ENCODE peak calls at places on chromosomes 2 and 18, in four cellular contexts. X, F, C and G are unnamed samples.

GRCh38 chr2:54866868-54867267 is 143.4 kb downstream of the EML6 start:
- DNase-seq in X (no peak), F (no peak), C (no peak), G (no peak)

GRCh38 chr2:200469708-200470600 is 39.9 kb downstream of the KCTD18 start:
- DNase-seq in X (no peak), F (no peak), C (no peak), G (no peak)

GRCh38 chr2:23836971-23837565 is 89.9 kb downstream of the ATAD2B start:
- DNase-seq in X (no peak), F (no peak), C (no peak), G (no peak)

GRCh38 chr2:134372141-134372540 is 118.3 kb downstream of the MGAT5 start:
- DNase-seq in X (no peak), F (no peak), C (no peak), G (no peak)

GRCh38 chr2:50953021-50953420 is 78.9 kb downstream of the NRXN1 start:
- DNase-seq in X (no peak), F (peak; percentile 1), C (no peak), G (no peak)

GRCh38 chr2:74719066-74719465 is 65.0 kb downstream of the SEMA4F start:
- DNase-seq in X (no peak), F (peak; percentile 47), C (no peak), G (no peak)

GRCh38 chr2:140526575-140526974 is 1604.2 kb downstream of the LRP1B start:
- DNase-seq in X (no peak), F (no peak), C (no peak), G (no peak)

GRCh38 chr2:174873457-174873856 is 109.2 kb upstream of the CHRNA1 start:
- DNase-seq in X (no peak), F (no peak), C (no peak), G (no peak)

GRCh38 chr2:148534416-148535205 is 109.9 kb upstream of the EPC2 start:
- DNase-seq in X (no peak), F (no peak), C (no peak), G (no peak)

GRCh38 chr2:127695491-127696472 is 5.5 kb upstream of the SFT2D3 start:
- DNase-seq in X (no peak), F (no peak), C (no peak), G (peak; percentile 72)

GRCh38 chr2:206996556-206997065 is 57.3 kb downstream of the CPO start:
- DNase-seq in X (no peak), F (no peak), C (no peak), G (no peak)

GRCh38 chr2:232875256-232876070 is 5.4 kb downstream of the SNORC start:
- DNase-seq in X (no peak), F (no peak), C (no peak), G (no peak)

GRCh38 chr2:233892793-233893192 is 24.4 kb upstream of the TRPM8 start:
- DNase-seq in X (no peak), F (peak; percentile 20), C (no peak), G (no peak)

GRCh38 chr2:238851026-238851425 is 3.1 kb downstream of the TWIST2 start:
- DNase-seq in X (no peak), F (no peak), C (no peak), G (no peak)

GRCh38 chr18:75247041-75247551 is 36.5 kb downstream of the TSHZ1 start:
- DNase-seq in X (no peak), F (no peak), C (no peak), G (no peak)

GRCh38 chr18:29874519-29875098 is 1167.9 kb downstream of the DSC3 start:
- DNase-seq in X (peak; percentile 13), F (peak; percentile 52), C (peak; percentile 37), G (peak; percentile 14)

GRCh38 chr18:55557211-55557610 is 30.8 kb downstream of the TCF4 start:
- DNase-seq in X (no peak), F (no peak), C (no peak), G (no peak)

GRCh38 chr2:73239776-73240175 is 5.7 kb downstream of the CCT7 start:
- DNase-seq in X (no peak), F (no peak), C (no peak), G (no peak)

GRCh38 chr2:34025196-34025595 is 426.1 kb upstream of the FAM98A start:
- DNase-seq in X (no peak), F (no peak), C (no peak), G (no peak)

GRCh38 chr2:172484253-172484652 is 56.9 kb downstream of the ITGA6 start:
- DNase-seq in X (no peak), F (peak; percentile 41), C (peak; percentile 23), G (no peak)

GRCh38 chr2:108917078-108917440 is 72.0 kb downstream of the EDAR start:
- DNase-seq in X (no peak), F (peak; percentile 47), C (no peak), G (no peak)

GRCh38 chr2:170733821-170734600 is 18.9 kb downstream of the SP5 start:
- DNase-seq in X (no peak), F (no peak), C (no peak), G (no peak)

GRCh38 chr2:170737821-170738220 is 22.7 kb downstream of the SP5 start:
- DNase-seq in X (no peak), F (no peak), C (no peak), G (no peak)

GRCh38 chr2:170737406-170737805 is 22.3 kb downstream of the SP5 start:
- DNase-seq in X (no peak), F (no peak), C (no peak), G (no peak)

GRCh38 chr2:170739048-170739447 is 23.9 kb downstream of the SP5 start:
- DNase-seq in X (no peak), F (peak; percentile 54), C (no peak), G (no peak)

GRCh38 chr2:170736628-170737027 is 21.5 kb downstream of the SP5 start:
- DNase-seq in X (no peak), F (no peak), C (no peak), G (no peak)
- TF ChIP-seq ELF4 in X (no peak), F (no peak), C (no peak), G (no peak)

GRCh38 chr2:191607101-191607500 is 70.8 kb upstream of the NABP1 start:
- DNase-seq in X (no peak), F (no peak), C (no peak), G (no peak)

GRCh38 chr2:191614759-191615158 is 63.2 kb upstream of the NABP1 start:
- DNase-seq in X (no peak), F (no peak), C (no peak), G (no peak)

GRCh38 chr2:191612496-191612895 is 65.4 kb upstream of the NABP1 start:
- DNase-seq in X (no peak), F (no peak), C (no peak), G (no peak)

GRCh38 chr2:191610749-191611148 is 67.2 kb upstream of the NABP1 start:
- DNase-seq in X (no peak), F (no peak), C (no peak), G (no peak)

GRCh38 chr2:191611614-191612013 is 66.3 kb upstream of the NABP1 start:
- DNase-seq in X (no peak), F (no peak), C (no peak), G (no peak)
- TF ChIP-seq ELF4 in X (no peak), F (no peak), C (no peak), G (no peak)

DNA sequence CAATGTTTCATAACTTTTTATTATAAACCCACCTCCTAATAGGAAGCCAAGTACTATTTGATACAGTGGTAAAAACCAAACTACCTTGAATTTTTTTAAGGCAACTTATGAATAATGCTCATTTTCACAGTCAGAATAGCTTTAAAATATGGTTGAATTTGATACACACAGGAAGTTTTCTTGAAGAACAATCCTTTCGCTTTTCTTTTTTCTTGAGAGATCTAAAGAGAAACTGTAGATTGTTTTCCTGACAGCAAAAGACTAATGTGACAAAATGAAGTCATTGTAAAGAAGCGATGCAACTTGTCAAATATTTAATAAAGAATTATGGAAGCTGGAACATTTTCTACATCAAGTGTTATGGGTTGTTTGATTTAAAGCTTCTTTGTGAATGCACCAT is 227.7 kb downstream of the ALPK2 start:
- DNase-seq in X (no peak), F (no peak), C (no peak), G (no peak)
- TF ChIP-seq ELF4 in X (no peak), F (no peak), C (no peak), G (no peak)

GRCh38 chr2:45591073-45591472 is 20.0 kb downstream of the SRBD1 start:
- DNase-seq in X (no peak), F (no peak), C (no peak), G (no peak)
- TF ChIP-seq ELF4 in X (no peak), F (no peak), C (no peak), G (no peak)

DNA sequence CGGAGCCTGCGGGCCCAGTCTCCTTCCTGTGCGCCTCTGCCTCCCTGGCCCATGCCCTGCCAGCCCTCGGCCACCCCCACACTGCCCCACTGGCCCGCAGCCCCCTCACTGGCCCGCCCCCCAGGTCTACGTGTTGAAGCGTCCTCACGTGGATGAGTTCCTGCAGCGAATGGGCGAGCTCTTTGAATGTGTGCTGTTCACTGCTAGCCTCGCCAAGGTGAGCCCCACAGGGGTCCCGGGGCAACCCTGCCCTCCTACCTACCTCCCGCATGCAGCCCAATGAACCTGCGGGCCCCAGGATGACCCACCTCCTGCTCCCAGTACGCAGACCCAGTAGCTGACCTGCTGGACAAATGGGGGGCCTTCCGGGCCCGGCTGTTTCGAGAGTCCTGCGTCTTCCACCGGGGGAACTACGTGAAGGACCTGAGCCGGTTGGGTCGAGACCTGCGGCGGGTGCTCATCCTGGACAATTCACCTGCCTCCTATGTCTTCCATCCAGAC is 3.3 kb downstream of the CTDSP1 start:
- DNase-seq in X (no peak), F (no peak), C (no peak), G (no peak)
- TF ChIP-seq ELF4 in X (no peak), F (no peak), C (no peak), G (no peak)

GRCh38 chr18:25650201-25650941 is 298.4 kb upstream of the ZNF521 start:
- DNase-seq in X (no peak), F (peak; percentile 67), C (no peak), G (no peak)
- TF ChIP-seq ELF4 in X (no peak), F (no peak), C (no peak), G (no peak)